ENCODE peak calls at places on chromosomes 16 and 17, in five cellular contexts. One of them, this sample, is unnamed.

GRCh38 chr16:81326971-81327370 is 12.2 kb downstream of the GAN start:
- DNase-seq in IMR-90: no peak
- DNase-seq in HepG2: no peak
- DNase-seq in K562: no peak
- DNase-seq in GM12878: no peak
- DNase-seq in this sample: no peak

GRCh38 chr17:61000911-61001310 is 323.3 kb downstream of the BCAS3 start:
- DNase-seq in IMR-90: peak
- DNase-seq in HepG2: peak
- DNase-seq in K562: peak
- DNase-seq in GM12878: no peak
- DNase-seq in this sample: no peak

GRCh38 chr17:35596530-35597233 is 9.6 kb downstream of the AP2B1 start:
- DNase-seq in IMR-90: no peak
- DNase-seq in HepG2: no peak
- DNase-seq in K562: no peak
- DNase-seq in GM12878: no peak
- DNase-seq in this sample: peak

GRCh38 chr16:50178397-50179018 is 25.4 kb downstream of the TENT4B start:
- DNase-seq in IMR-90: no peak
- DNase-seq in HepG2: no peak
- DNase-seq in K562: no peak
- DNase-seq in GM12878: no peak
- DNase-seq in this sample: no peak

GRCh38 chr17:59342681-59343127 is 11.2 kb downstream of the YPEL2 start:
- DNase-seq in IMR-90: no peak
- DNase-seq in HepG2: no peak
- DNase-seq in K562: no peak
- DNase-seq in GM12878: no peak
- DNase-seq in this sample: no peak

GRCh38 chr16:3095869-3096268 is 3.2 kb downstream of the ZSCAN10 start:
- DNase-seq in IMR-90: no peak
- DNase-seq in HepG2: no peak
- DNase-seq in K562: peak
- DNase-seq in GM12878: no peak
- DNase-seq in this sample: peak

GRCh38 chr16:82638095-82638798 is 11.5 kb downstream of the CDH13 start:
- DNase-seq in IMR-90: peak
- DNase-seq in HepG2: no peak
- DNase-seq in K562: no peak
- DNase-seq in GM12878: no peak
- DNase-seq in this sample: no peak

GRCh38 chr17:34886831-34887230 is 74.4 kb downstream of the CCT6B start:
- DNase-seq in IMR-90: no peak
- DNase-seq in HepG2: no peak
- DNase-seq in K562: peak
- DNase-seq in GM12878: no peak
- DNase-seq in this sample: no peak

GRCh38 chr17:72430611-72431432 is 310.0 kb downstream of the SOX9 start:
- DNase-seq in IMR-90: no peak
- DNase-seq in HepG2: no peak
- DNase-seq in K562: peak
- DNase-seq in GM12878: no peak
- DNase-seq in this sample: no peak

GRCh38 chr17:50841949-50842354 is 6.6 kb downstream of the WFIKKN2 start:
- DNase-seq in IMR-90: peak
- DNase-seq in HepG2: peak
- DNase-seq in K562: peak
- DNase-seq in GM12878: no peak
- DNase-seq in this sample: peak

GRCh38 chr17:82006468-82007227 is 16.0 kb downstream of the CENPX start:
- DNase-seq in IMR-90: peak
- DNase-seq in HepG2: no peak
- DNase-seq in K562: no peak
- DNase-seq in GM12878: no peak
- DNase-seq in this sample: no peak

GRCh38 chr16:48561960-48562393 is 48.0 kb downstream of the N4BP1 start:
- DNase-seq in IMR-90: peak
- DNase-seq in HepG2: peak
- DNase-seq in K562: no peak
- DNase-seq in GM12878: no peak
- DNase-seq in this sample: no peak

GRCh38 chr17:74153821-74154430 is 49.6 kb upstream of the RPL38 start:
- DNase-seq in IMR-90: no peak
- DNase-seq in HepG2: no peak
- DNase-seq in K562: no peak
- DNase-seq in GM12878: no peak
- DNase-seq in this sample: no peak

GRCh38 chr16:80931985-80932720 is 74.5 kb downstream of the CMC2 start:
- DNase-seq in IMR-90: peak
- DNase-seq in HepG2: peak
- DNase-seq in K562: no peak
- DNase-seq in GM12878: no peak
- DNase-seq in this sample: peak

GRCh38 chr17:559699-560378 is 154.8 kb downstream of the VPS53 start:
- DNase-seq in IMR-90: peak
- DNase-seq in HepG2: no peak
- DNase-seq in K562: no peak
- DNase-seq in GM12878: no peak
- DNase-seq in this sample: no peak

GRCh38 chr17:10754109-10754508 is 24.3 kb upstream of the TMEM220 start:
- DNase-seq in IMR-90: peak
- DNase-seq in HepG2: peak
- DNase-seq in K562: peak
- DNase-seq in GM12878: no peak
- DNase-seq in this sample: peak

GRCh38 chr16:82020051-82020450 is 8.8 kb upstream of the SDR42E1 start:
- DNase-seq in IMR-90: no peak
- DNase-seq in HepG2: no peak
- DNase-seq in K562: no peak
- DNase-seq in GM12878: no peak
- DNase-seq in this sample: no peak

GRCh38 chr16:3519581-3519980 is 18.8 kb downstream of the CLUAP1 start:
- DNase-seq in IMR-90: no peak
- DNase-seq in HepG2: no peak
- DNase-seq in K562: no peak
- DNase-seq in GM12878: no peak
- DNase-seq in this sample: no peak

GRCh38 chr17:40060887-40061480 is 1.8 kb upstream of the THRA start:
- DNase-seq in IMR-90: no peak
- DNase-seq in HepG2: no peak
- DNase-seq in K562: no peak
- DNase-seq in GM12878: no peak
- DNase-seq in this sample: no peak

GRCh38 chr16:89863741-89864391 is 9.5 kb upstream of the TCF25 start:
- DNase-seq in IMR-90: peak
- DNase-seq in HepG2: no peak
- DNase-seq in K562: no peak
- DNase-seq in GM12878: peak
- DNase-seq in this sample: no peak

GRCh38 chr16:21158208-21159110 is at the start of gene LDAF1:
- DNase-seq in IMR-90: peak
- DNase-seq in HepG2: peak
- DNase-seq in K562: peak
- DNase-seq in GM12878: no peak
- DNase-seq in this sample: peak

GRCh38 chr17:42266918-42267766 is 9.0 kb downstream of the STAT5B start:
- DNase-seq in IMR-90: peak
- DNase-seq in HepG2: no peak
- DNase-seq in K562: peak
- DNase-seq in GM12878: no peak
- DNase-seq in this sample: no peak

GRCh38 chr17:64385187-64386083 is 5.2 kb downstream of the PECAM1 start:
- DNase-seq in IMR-90: peak
- DNase-seq in HepG2: peak
- DNase-seq in K562: peak
- DNase-seq in GM12878: peak
- DNase-seq in this sample: no peak

GRCh38 chr16:75052481-75053211 is 53.8 kb downstream of the ZNRF1 start:
- DNase-seq in IMR-90: no peak
- DNase-seq in HepG2: no peak
- DNase-seq in K562: peak
- DNase-seq in GM12878: no peak
- DNase-seq in this sample: no peak

GRCh38 chr17:44280383-44280782 is 12.4 kb upstream of the SLC4A1 start:
- DNase-seq in IMR-90: no peak
- DNase-seq in HepG2: no peak
- DNase-seq in K562: no peak
- DNase-seq in GM12878: no peak
- DNase-seq in this sample: no peak

GRCh38 chr17:68804777-68805176 is 150.4 kb downstream of the ABCA8 start:
- DNase-seq in IMR-90: no peak
- DNase-seq in HepG2: no peak
- DNase-seq in K562: no peak
- DNase-seq in GM12878: no peak
- DNase-seq in this sample: no peak

GRCh38 chr17:48258317-48258716 is 150.8 kb downstream of the SNX11 start:
- DNase-seq in IMR-90: no peak
- DNase-seq in HepG2: no peak
- DNase-seq in K562: peak
- DNase-seq in GM12878: no peak
- DNase-seq in this sample: no peak

GRCh38 chr16:63289834-63290460 is 1253.7 kb upstream of the CDH8 start:
- DNase-seq in IMR-90: no peak
- DNase-seq in HepG2: peak
- DNase-seq in K562: peak
- DNase-seq in GM12878: no peak
- DNase-seq in this sample: peak

DNA sequence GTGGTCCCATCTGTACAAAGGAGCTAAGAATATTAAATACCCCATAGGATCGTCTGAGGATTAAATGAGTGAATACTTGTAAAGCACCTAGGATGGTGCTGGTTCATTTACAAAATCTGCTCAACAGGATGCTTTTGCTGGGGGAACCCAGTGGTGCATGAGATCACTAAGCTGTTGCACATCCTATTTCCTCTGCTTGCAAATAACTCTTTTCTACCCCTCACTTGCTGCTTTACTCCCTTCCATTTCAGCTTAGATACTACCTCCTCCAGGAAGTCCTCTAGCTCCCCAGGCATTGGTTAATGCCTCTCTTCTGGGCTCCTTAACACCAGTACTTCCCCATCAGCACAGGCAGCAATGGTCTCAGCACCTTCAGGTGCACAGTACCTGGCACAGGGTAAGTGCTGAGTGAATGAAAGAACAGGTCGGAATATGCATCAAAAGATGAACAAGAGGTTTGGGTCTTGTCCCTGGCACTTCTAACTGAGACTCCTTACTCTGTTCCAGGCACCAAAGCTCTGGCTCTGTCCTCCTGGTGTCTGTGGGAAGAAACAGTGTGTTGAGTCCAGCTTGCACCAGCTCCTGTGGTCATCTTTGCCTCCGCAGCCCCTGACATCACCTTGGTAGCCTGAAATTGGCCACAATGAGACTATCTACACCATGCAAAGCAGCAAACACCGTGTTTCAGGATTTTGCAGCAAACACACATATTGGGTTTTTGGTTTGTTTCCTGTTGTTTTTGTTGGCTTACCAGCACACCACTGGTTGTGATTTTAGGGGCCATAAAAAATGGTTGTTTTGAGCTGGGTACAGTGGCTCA is 24.1 kb upstream of the IL21R start:
- DNase-seq in IMR-90: no peak
- DNase-seq in HepG2: no peak
- DNase-seq in K562: no peak
- DNase-seq in GM12878: peak
- DNase-seq in this sample: no peak
- TF ChIP-seq MXI1 in IMR-90: no peak
- TF ChIP-seq MXI1 in HepG2: no peak
- TF ChIP-seq MXI1 in K562: no peak
- TF ChIP-seq MXI1 in GM12878: no peak
- TF ChIP-seq MXI1 in this sample: no peak

GRCh38 chr16:66432429-66432828 is 5.3 kb downstream of the BEAN1 start:
- DNase-seq in IMR-90: no peak
- DNase-seq in HepG2: no peak
- DNase-seq in K562: no peak
- DNase-seq in GM12878: no peak
- DNase-seq in this sample: no peak

GRCh38 chr16:66431760-66432159 is 4.7 kb downstream of the BEAN1 start:
- DNase-seq in IMR-90: no peak
- DNase-seq in HepG2: no peak
- DNase-seq in K562: no peak
- DNase-seq in GM12878: no peak
- DNase-seq in this sample: no peak

GRCh38 chr16:66435896-66436295 is 8.8 kb downstream of the BEAN1 start:
- DNase-seq in IMR-90: no peak
- DNase-seq in HepG2: no peak
- DNase-seq in K562: no peak
- DNase-seq in GM12878: no peak
- DNase-seq in this sample: no peak

GRCh38 chr16:66437391-66437945 is 10.4 kb downstream of the BEAN1 start:
- DNase-seq in IMR-90: no peak
- DNase-seq in HepG2: no peak
- DNase-seq in K562: no peak
- DNase-seq in GM12878: no peak
- DNase-seq in this sample: no peak

DNA sequence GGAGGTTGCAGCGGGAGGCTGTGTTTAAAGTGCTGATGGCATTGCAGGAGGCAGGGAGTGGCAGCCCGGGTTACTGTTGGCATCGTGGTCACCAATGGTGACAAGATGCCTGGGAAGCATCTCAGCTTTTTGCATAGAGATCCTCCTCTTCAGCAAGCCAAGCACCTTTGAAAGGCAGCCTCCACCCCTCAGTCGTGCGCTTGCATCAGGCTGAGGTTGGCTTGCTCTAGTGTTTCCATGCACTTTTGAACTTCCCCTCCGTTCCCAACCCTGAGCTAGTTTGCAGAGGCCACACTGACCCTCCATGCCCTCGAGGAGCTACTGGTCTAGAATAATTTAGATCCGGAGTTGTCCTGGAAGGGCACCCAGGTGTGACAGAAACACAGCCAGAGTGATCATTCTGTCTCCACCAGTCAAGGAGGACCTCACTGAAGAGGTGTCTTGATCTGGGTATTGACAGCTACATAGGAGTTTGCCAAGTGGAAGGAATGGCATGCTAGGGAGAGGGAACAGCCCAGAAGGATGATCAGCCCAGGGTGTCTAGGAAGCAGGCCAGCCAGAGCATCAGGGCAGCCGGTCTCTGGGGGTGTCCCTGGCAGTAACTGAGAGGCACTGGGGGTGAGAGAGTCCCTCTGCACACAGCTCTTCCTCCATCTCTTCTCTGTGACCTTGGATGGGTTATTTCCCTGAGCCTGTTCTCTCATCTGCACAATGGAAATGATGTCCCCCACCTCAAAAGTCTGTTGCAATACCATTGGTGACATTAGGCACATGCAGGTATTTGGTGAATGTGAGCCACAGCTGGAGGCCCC is 7.7 kb downstream of the BEAN1 start:
- DNase-seq in IMR-90: no peak
- DNase-seq in HepG2: peak
- DNase-seq in K562: no peak
- DNase-seq in GM12878: no peak
- DNase-seq in this sample: no peak
- TF ChIP-seq MXI1 in IMR-90: no peak
- TF ChIP-seq MXI1 in HepG2: no peak
- TF ChIP-seq MXI1 in K562: no peak
- TF ChIP-seq MXI1 in GM12878: no peak
- TF ChIP-seq MXI1 in this sample: no peak

GRCh38 chr17:80871341-80871740 is 120.3 kb upstream of the CHMP6 start:
- DNase-seq in IMR-90: no peak
- DNase-seq in HepG2: no peak
- DNase-seq in K562: no peak
- DNase-seq in GM12878: no peak
- DNase-seq in this sample: no peak
- TF ChIP-seq MXI1 in IMR-90: no peak
- TF ChIP-seq MXI1 in HepG2: no peak
- TF ChIP-seq MXI1 in K562: no peak
- TF ChIP-seq MXI1 in GM12878: no peak
- TF ChIP-seq MXI1 in this sample: no peak

GRCh38 chr17:16255481-16255901 is 38.5 kb downstream of the PIGL start:
- DNase-seq in IMR-90: peak
- DNase-seq in HepG2: peak
- DNase-seq in K562: no peak
- DNase-seq in GM12878: no peak
- DNase-seq in this sample: no peak
- TF ChIP-seq MXI1 in IMR-90: no peak
- TF ChIP-seq MXI1 in HepG2: no peak
- TF ChIP-seq MXI1 in K562: no peak
- TF ChIP-seq MXI1 in GM12878: no peak
- TF ChIP-seq MXI1 in this sample: no peak

This sample was measured in SK-N-SH.